ENCODE peak calls at places on chromosomes 3 and 15, in four cellular contexts. P, Q, I and Y are unnamed samples.

GRCh38 chr3:129428020-129428381 is 435 bp downstream of the EFCAB12 start:
- DNase-seq in I (no peak), P (no peak), Q (no peak), Y (peak; percentile 34)

GRCh38 chr15:47727676-47728075 is 10.4 kb downstream of the SEMA6D start:
- DNase-seq in I (no peak), P (no peak), Q (peak; percentile 15), Y (no peak)

GRCh38 chr15:39267685-39268084 is 313.2 kb upstream of the THBS1 start:
- DNase-seq in Q (no peak), P (no peak), I (peak; percentile 53), Y (no peak)

GRCh38 chr3:124701687-124702086 is 28.6 kb upstream of the UMPS start:
- DNase-seq in Q (peak; percentile 79), P (no peak), I (peak; percentile 52), Y (no peak)

GRCh38 chr3:14144423-14145075 is 19.7 kb downstream of the TMEM43 start:
- DNase-seq in Q (peak; percentile 99), P (peak; percentile 66), I (peak; percentile 100), Y (peak; percentile 99)

GRCh38 chr3:69020424-69020823 is 6.9 kb upstream of the EOGT start:
- DNase-seq in I (peak; percentile 16), P (no peak), Q (no peak), Y (no peak)

GRCh38 chr3:51955893-51956770 is 951 bp downstream of the GPR62 start:
- DNase-seq in P (peak; percentile 86), I (peak; percentile 77), Q (no peak), Y (peak; percentile 83)

GRCh38 chr3:194482196-194482593 is 4.6 kb downstream of the ATP13A3 start:
- DNase-seq in Q (no peak), I (no peak), P (no peak), Y (no peak)

GRCh38 chr15:28125673-28126651 is 26.8 kb upstream of the OCA2 start:
- DNase-seq in Q (peak; percentile 64), I (peak; percentile 65), P (no peak), Y (peak; percentile 53)

GRCh38 chr15:41465822-41466421 is 27.8 kb upstream of the ITPKA start:
- DNase-seq in Q (peak; percentile 74), P (no peak), I (peak; percentile 70), Y (peak; percentile 55)

GRCh38 chr3:85594648-85595047 is 635.9 kb downstream of the CADM2 start:
- DNase-seq in P (no peak), Q (no peak), I (no peak), Y (no peak)

GRCh38 chr3:140434261-140434905 is 243.5 kb upstream of the TRIM42 start:
- DNase-seq in Q (no peak), I (no peak), P (no peak), Y (peak; percentile 8)
- H3K4ac ChIP-seq in Q (no peak overlapping the region), I (no peak overlapping the region), P (no peak overlapping the region), Y (no peak overlapping the region)

GRCh38 chr3:20317616-20318015 is 131.6 kb upstream of the SGO1 start:
- DNase-seq in I (no peak), P (no peak), Q (no peak), Y (no peak)
- H3K4ac ChIP-seq in I (no peak overlapping the region), P (no peak overlapping the region), Q (no peak overlapping the region), Y (no peak overlapping the region)

DNA sequence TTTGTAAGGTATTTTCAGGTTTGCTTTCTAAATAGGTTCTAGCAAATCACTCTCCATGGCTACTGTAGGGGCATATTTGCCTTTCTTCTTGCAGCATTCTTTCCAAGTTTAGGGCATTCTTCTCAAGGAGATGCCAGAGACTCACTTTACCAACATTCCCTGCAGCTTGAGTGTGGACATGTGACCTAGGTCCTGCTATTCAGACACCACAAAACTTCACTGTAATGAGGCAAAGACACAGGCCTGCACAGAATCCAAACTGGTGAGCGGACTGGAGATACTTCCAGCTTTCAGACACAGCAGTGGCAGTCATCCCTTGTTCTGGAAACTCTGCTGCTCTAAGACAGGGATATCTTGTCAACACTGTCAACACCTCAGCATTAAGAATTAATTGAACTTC is 146.4 kb upstream of the PFN2 start:
- DNase-seq in I (peak; percentile 33), Q (no peak), P (no peak), Y (no peak)
- H3K4ac ChIP-seq in I (no peak overlapping the region), Q (no peak overlapping the region), P (no peak overlapping the region), Y (no peak overlapping the region)

GRCh38 chr15:58743161-58743502 is 6.4 kb downstream of the ADAM10 start:
- DNase-seq in Q (no peak), P (no peak), I (no peak), Y (no peak)
- H3K4ac ChIP-seq in Q (peak overlapping the region; percentile 79), P (no peak overlapping the region), I (no peak overlapping the region), Y (no peak overlapping the region)

DNA sequence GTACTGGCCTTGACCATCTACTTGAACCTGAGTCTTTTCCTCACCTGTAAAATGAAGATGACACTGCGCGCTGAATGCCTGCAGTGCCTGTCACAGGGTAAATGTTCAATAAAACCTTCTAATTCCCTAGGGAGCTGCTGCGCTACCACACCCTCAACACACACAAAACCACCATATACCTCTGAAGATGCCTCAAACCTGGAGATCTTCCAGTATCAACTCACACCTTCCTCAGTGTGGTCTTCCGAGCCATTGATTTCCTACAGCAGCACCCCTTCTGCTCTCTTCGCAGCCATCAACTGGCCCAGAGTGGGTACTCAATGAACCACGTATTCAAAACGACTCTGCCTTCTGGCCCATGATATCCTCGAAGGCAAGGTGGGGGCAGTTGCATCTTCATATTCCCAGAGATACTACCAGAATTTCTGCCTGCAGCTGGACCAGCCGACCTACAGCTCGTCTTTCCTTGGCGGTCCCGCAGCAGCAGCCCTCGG is 727 bp downstream of the RPL32 start:
- DNase-seq in P (no peak), I (no peak), Q (no peak), Y (no peak)
- H3K4ac ChIP-seq in P (peak overlapping the region; percentile 99), I (peak overlapping the region; percentile 80), Q (peak overlapping the region; percentile 93), Y (peak overlapping the region; percentile 89)

GRCh38 chr3:49007771-49008528 is 759 bp downstream of the WDR6 start:
- DNase-seq in I (peak; percentile 89), Q (peak; percentile 71), P (peak; percentile 94), Y (peak; percentile 94)

GRCh38 chr3:49005298-49005680 is 1.9 kb upstream of the WDR6 start:
- DNase-seq in P (no peak), I (no peak), Q (no peak), Y (no peak)

GRCh38 chr3:49006591-49007067 is 562 bp upstream of the WDR6 start:
- DNase-seq in Q (peak; percentile 63), I (peak; percentile 65), P (no peak), Y (no peak)

GRCh38 chr3:49005998-49006397 is 1.2 kb upstream of the WDR6 start:
- DNase-seq in I (no peak), P (no peak), Q (no peak), Y (no peak)

DNA sequence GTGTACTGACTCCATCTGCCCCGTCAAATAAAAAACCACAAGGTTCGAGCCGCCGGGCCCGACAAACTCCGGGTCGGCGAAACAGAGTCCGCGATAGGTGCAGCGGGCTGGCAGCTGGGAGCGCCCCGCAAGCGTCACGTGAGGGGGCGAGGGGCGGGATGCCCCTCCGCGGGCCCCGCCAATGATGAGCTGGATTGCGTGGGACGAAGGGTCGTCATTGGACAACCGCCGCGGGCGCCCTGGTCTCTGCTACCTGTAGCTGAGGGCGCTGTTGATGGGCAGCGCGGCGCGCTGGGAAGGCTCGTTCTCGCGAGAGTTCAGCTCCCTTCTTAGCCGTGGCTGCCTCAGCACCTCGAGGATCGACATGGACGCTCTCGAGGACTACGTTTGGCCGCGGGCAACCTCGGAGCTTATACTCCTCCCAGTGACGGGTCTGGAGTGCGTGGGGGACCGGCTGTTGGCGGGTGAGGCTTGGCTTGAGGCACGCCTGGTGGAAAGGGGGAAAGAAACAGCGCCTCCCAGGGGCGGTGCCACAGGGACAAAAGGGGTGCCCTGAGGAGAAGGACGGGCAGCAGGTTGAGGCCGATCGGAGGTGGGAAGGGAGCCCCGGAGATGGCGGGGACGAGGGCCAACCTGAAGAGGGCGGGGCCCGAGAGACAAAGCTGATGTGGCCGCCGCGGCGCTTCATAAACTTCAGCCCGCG is at the start of gene WDR6:
- DNase-seq in P (peak; percentile 99), I (peak; percentile 98), Q (peak; percentile 97), Y (peak; percentile 99)
- H3K4ac ChIP-seq in P (no peak within 1 kb of the TSS), I (peak within 1 kb of the TSS; percentile 100), Q (peak within 1 kb of the TSS; percentile 99), Y (peak within 1 kb of the TSS; percentile 84)

GRCh38 chr15:92908369-92909057 is 8.4 kb downstream of the CHD2 start:
- DNase-seq in I (no peak), P (no peak), Q (no peak), Y (no peak)
- H3K4ac ChIP-seq in I (no peak overlapping the region), P (no peak overlapping the region), Q (peak overlapping the region; percentile 46), Y (no peak overlapping the region)